ENCODE peak calls at places on chromosomes 13 and 19, in eight cellular contexts. O, N, H, C, I, E, T and Y are unnamed samples.

GRCh38 chr13:78030351-78030750 is 111.7 kb upstream of the EDNRB start:
- DNase-seq in O (no peak), N (no peak), H (no peak), C (no peak), I (no peak), E (no peak), T (no peak), Y (no peak)

GRCh38 chr13:22278336-22278929 is 607.6 kb downstream of the FGF9 start:
- DNase-seq in O (peak; percentile 40), N (peak; percentile 56), H (no peak), C (peak; percentile 33), I (peak; percentile 18), E (no peak), T (no peak), Y (no peak)

GRCh38 chr19:17327654-17328516 is 6.8 kb downstream of the ANO8 start:
- DNase-seq in O (peak; percentile 91), N (no peak), H (no peak), C (peak; percentile 90), I (no peak), E (peak; percentile 92), T (no peak), Y (no peak)

GRCh38 chr13:20121154-20121515 is 39.7 kb downstream of the GJA3 start:
- DNase-seq in O (no peak), N (no peak), H (no peak), C (no peak), I (no peak), E (no peak), T (no peak), Y (no peak)

GRCh38 chr13:46721054-46721453 is 75.9 kb downstream of the ESD start:
- DNase-seq in O (peak; percentile 24), N (peak; percentile 71), H (no peak), C (no peak), I (peak; percentile 16), E (no peak), T (peak; percentile 28), Y (peak; percentile 2)

GRCh38 chr13:97205971-97206370 is 16.2 kb upstream of the MBNL2 start:
- DNase-seq in O (no peak), N (no peak), H (no peak), C (no peak), I (no peak), E (no peak), T (no peak), Y (peak; percentile 82)

GRCh38 chr19:16118489-16119033 is 6.9 kb downstream of the RAB8A start:
- DNase-seq in O (peak; percentile 88), N (no peak), H (no peak), C (peak; percentile 87), I (no peak), E (peak; percentile 72), T (no peak), Y (no peak)

GRCh38 chr13:24050292-24050711 is 110.2 kb upstream of the SPATA13 start:
- DNase-seq in O (no peak), N (peak; percentile 28), H (no peak), C (no peak), I (no peak), E (peak; percentile 75), T (peak; percentile 54), Y (no peak)

GRCh38 chr19:29596080-29596479 is 10.0 kb upstream of the POP4 start:
- DNase-seq in O (no peak), N (no peak), H (no peak), C (no peak), I (no peak), E (no peak), T (no peak), Y (no peak)

GRCh38 chr19:29593869-29594268 is 12.2 kb upstream of the POP4 start:
- DNase-seq in O (no peak), N (no peak), H (no peak), C (no peak), I (no peak), E (no peak), T (no peak), Y (no peak)

GRCh38 chr19:29598496-29598895 is 7.6 kb upstream of the POP4 start:
- DNase-seq in O (no peak), N (no peak), H (no peak), C (no peak), I (no peak), E (no peak), T (no peak), Y (no peak)

GRCh38 chr19:29598036-29598435 is 8.0 kb upstream of the POP4 start:
- DNase-seq in O (no peak), N (no peak), H (no peak), C (no peak), I (no peak), E (no peak), T (no peak), Y (no peak)

DNA sequence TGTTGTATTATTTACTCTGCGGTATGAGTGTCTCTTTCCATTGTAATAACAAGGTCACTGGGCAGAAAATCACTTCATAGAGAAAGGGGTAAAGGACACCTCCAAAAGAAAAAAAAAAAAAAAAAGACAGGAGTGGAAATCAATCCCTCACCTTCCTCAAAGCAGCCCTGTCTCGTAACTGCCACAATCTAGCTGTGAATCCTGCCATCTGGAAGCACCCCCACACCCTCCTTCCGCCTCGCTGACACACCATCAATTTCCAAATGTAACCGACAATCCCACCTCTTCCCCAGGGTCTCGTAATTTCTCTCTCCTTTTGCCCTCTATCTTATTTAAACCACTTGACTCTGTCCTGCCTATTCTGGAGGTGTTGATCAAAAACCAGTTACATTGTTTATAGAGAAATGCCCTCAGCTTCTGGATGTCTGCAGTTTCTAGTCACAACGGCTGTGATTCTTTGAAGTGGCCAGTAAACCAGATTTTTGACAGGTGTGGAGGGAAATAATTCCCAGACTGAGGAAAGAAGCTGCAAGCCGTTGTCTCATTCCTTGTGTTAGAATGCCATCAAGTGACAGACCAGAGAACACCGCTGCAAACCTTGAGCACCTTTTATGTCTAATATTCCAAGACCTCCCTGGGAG is 9.1 kb upstream of the POP4 start:
- DNase-seq in O (no peak), N (peak; percentile 10), H (no peak), C (no peak), I (peak; percentile 8), E (no peak), T (no peak), Y (no peak)
- TF ChIP-seq CTCF in O (no peak), N (peak; percentile 25), H (no peak), C (peak; percentile 58), I (peak; percentile 27), E (no peak), T (peak; percentile 21), Y (peak; percentile 33)

GRCh38 chr19:44757735-44758505 is 9.4 kb downstream of the BCL3 start:
- DNase-seq in O (no peak), N (peak; percentile 57), H (no peak), C (no peak), I (no peak), E (peak; percentile 85), T (no peak), Y (no peak)
- TF ChIP-seq CTCF in O (no peak), N (no peak), H (peak; percentile 18), C (no peak), I (no peak), E (no peak), T (no peak), Y (peak; percentile 14)

GRCh38 chr19:3625996-3626472 is 556 bp downstream of the CACTIN start:
- DNase-seq in O (no peak), N (no peak), H (no peak), C (no peak), I (no peak), E (no peak), T (no peak), Y (no peak)

GRCh38 chr19:3627351-3627723 is 747 bp upstream of the CACTIN start:
- DNase-seq in O (no peak), N (no peak), H (no peak), C (no peak), I (no peak), E (no peak), T (no peak), Y (no peak)

GRCh38 chr19:3622224-3622623 is 4.4 kb downstream of the CACTIN start:
- DNase-seq in O (no peak), N (no peak), H (no peak), C (no peak), I (no peak), E (no peak), T (no peak), Y (no peak)

GRCh38 chr19:3623716-3624115 is 2.9 kb downstream of the CACTIN start:
- DNase-seq in O (no peak), N (no peak), H (no peak), C (no peak), I (no peak), E (no peak), T (no peak), Y (no peak)

GRCh38 chr19:3626473-3627350 is at the start of gene CACTIN:
- DNase-seq in O (peak; percentile 100), N (peak; percentile 99), H (peak; percentile 98), C (peak; percentile 100), I (peak; percentile 94), E (peak; percentile 100), T (peak; percentile 93), Y (peak; percentile 92)
- TF ChIP-seq CTCF in O (no peak), N (peak; percentile 7), H (no peak), C (no peak), I (no peak), E (no peak), T (no peak), Y (no peak)

GRCh38 chr19:9934132-9934950 is 2.0 kb downstream of the OLFM2 start:
- DNase-seq in O (peak; percentile 91), N (peak; percentile 96), H (no peak), C (peak; percentile 91), I (no peak), E (peak; percentile 82), T (no peak), Y (no peak)
- TF ChIP-seq CTCF in O (peak; percentile 86), N (peak; percentile 94), H (peak; percentile 87), C (peak; percentile 97), I (peak; percentile 89), E (peak; percentile 83), T (peak; percentile 75), Y (peak; percentile 77)

DNA sequence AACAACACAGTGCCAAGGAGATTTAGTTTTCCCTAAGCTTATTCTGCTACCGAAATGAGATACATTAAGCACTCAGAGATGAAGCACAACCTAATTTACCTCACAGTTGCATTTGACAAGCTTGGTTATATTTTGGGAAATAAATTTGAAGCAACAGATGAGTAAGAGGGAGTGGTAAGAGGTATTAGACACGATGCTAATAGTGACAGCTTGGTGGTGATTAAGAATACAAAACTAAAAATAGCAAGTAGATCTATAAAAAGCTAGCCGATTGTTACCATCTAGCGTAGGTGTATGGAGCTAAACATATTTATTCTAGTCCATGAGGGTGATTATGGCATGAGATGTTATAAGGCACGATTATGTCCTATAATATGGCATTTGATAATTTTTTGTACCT is 208.5 kb downstream of the PCCA start:
- DNase-seq in O (no peak), N (peak; percentile 50), H (no peak), C (no peak), I (no peak), E (no peak), T (no peak), Y (no peak)
- TF ChIP-seq CTCF in O (no peak), N (no peak), H (no peak), C (no peak), I (no peak), E (no peak), T (no peak), Y (no peak)

DNA sequence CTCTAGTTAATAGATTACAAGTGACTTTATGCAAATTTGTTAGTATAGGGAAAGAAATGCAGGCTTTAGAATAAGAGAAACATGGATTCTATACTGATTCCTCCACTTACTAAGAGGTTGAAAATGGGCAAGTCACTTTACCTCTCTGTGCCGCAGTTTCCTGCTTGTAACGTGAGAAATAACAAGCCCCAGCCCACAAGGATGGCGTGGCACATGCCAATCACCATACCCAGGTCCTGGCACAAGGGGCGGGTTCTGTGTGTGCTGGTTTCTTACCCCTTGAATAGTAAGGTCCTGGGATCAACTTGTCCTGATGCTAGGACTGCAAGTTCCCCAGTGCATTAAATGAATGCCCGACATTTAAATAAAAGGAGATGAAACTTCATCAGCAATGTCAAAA is 8.0 kb upstream of the SIGLEC9 start:
- DNase-seq in O (no peak), N (no peak), H (no peak), C (no peak), I (no peak), E (no peak), T (no peak), Y (no peak)
- TF ChIP-seq CTCF in O (no peak), N (no peak), H (no peak), C (no peak), I (no peak), E (no peak), T (no peak), Y (no peak)